ENCODE peak calls at places on chromosome 16, in nine cellular contexts. G, C, V, I, P, E, L, Q and J are unnamed samples.

GRCh38 chr16:87550510-87550961 is 51.8 kb upstream of the JPH3 start:
- DNase-seq in V (no peak), I (peak), E (no peak), G (no peak), P (no peak), C (peak), L (no peak), Q (no peak), J (no peak)

GRCh38 chr16:82638095-82638798 is 11.5 kb downstream of the CDH13 start:
- DNase-seq in L (no peak), I (no peak), C (no peak), E (no peak), G (no peak), P (no peak), Q (no peak), V (peak), J (peak)

GRCh38 chr16:28192811-28193529 is 18.8 kb downstream of the XPO6 start:
- DNase-seq in V (no peak), L (no peak), P (no peak), E (no peak), C (peak), Q (no peak), I (no peak), G (no peak), J (no peak)

GRCh38 chr16:87877942-87878507 is 8.7 kb upstream of the SLC7A5 start:
- DNase-seq in P (no peak), E (no peak), Q (no peak), L (no peak), G (no peak), V (no peak), I (no peak), C (no peak), J (no peak)

GRCh38 chr16:21608647-21609328 is 9.4 kb downstream of the METTL9 start:
- DNase-seq in I (no peak), E (no peak), L (no peak), V (no peak), Q (no peak), P (no peak), C (no peak), G (no peak), J (no peak)

GRCh38 chr16:22300427-22301071 is 3.3 kb downstream of the POLR3E start:
- DNase-seq in V (peak), L (no peak), P (peak), Q (no peak), G (no peak), C (peak), E (no peak), I (peak), J (no peak)

GRCh38 chr16:28951410-28951943 is 740 bp downstream of the NFATC2IP start:
- DNase-seq in C (no peak), V (no peak), L (peak), E (no peak), Q (no peak), G (no peak), P (no peak), I (no peak), J (no peak)

GRCh38 chr16:1723450-1724147 is 17.6 kb downstream of the MAPK8IP3 start:
- DNase-seq in V (peak), P (no peak), L (no peak), E (no peak), I (peak), G (no peak), Q (no peak), C (peak), J (no peak)

GRCh38 chr16:72124761-72125634 is 31.4 kb downstream of the DHX38 start:
- DNase-seq in V (peak), C (peak), P (peak), I (peak), Q (peak), G (peak), E (no peak), L (peak), J (peak)

GRCh38 chr16:13099822-13100221 is 198.4 kb downstream of the SHISA9 start:
- DNase-seq in P (no peak), C (no peak), Q (no peak), L (no peak), E (no peak), G (no peak), I (no peak), V (no peak), J (no peak)

GRCh38 chr16:27823438-27823820 is 240.1 kb downstream of the GSG1L start:
- DNase-seq in I (no peak), P (no peak), G (no peak), Q (no peak), L (no peak), E (no peak), V (no peak), C (no peak), J (no peak)

GRCh38 chr16:64412578-64413280 is 709.1 kb downstream of the CDH11 start:
- DNase-seq in G (no peak), Q (no peak), E (no peak), I (peak), P (no peak), V (no peak), L (peak), C (no peak), J (peak)